ENCODE peak calls at places on chromosomes 3 and 15, in four cellular contexts. J is GM12878, V is HepG2, R is K562. L is an unnamed sample.

GRCh38 chr3:195540031-195540430 is 3.1 kb downstream of the PPP1R2 start:
- DNase-seq in V (no peak), J (no peak), R (no peak), L (no peak)

GRCh38 chr15:86002444-86002843 is 77.2 kb upstream of the AGBL1 start:
- DNase-seq in V (no peak), J (no peak), R (no peak), L (no peak)

GRCh38 chr3:30161370-30161769 is 445.0 kb upstream of the TGFBR2 start:
- DNase-seq in R (no peak), J (no peak), V (no peak), L (no peak)

GRCh38 chr3:150351398-150351797 is 56.7 kb upstream of the TSC22D2 start:
- DNase-seq in J (no peak), V (no peak), R (no peak), L (no peak)

GRCh38 chr3:196454935-196455334 is 22.7 kb upstream of the UBXN7 start:
- DNase-seq in V (no peak), J (no peak), R (no peak), L (no peak)

GRCh38 chr3:48598323-48599076 is 3.4 kb upstream of the COL7A1 start:
- DNase-seq in J (no peak), R (no peak), V (no peak), L (peak; percentile 76)

GRCh38 chr3:192237992-192238608 is 489.2 kb downstream of the FGF12 start:
- DNase-seq in R (peak; percentile 7), V (no peak), J (no peak), L (no peak)

GRCh38 chr3:126014252-126014651 is 45.3 kb downstream of the ROPN1B start:
- DNase-seq in V (no peak), R (no peak), J (no peak), L (no peak)

GRCh38 chr3:137121704-137122314 is 164.0 kb downstream of the IL20RB start:
- DNase-seq in V (peak; percentile 31), R (no peak), J (peak; percentile 8), L (no peak)

GRCh38 chr3:194867270-194867983 is 181.7 kb downstream of the FAM43A start:
- DNase-seq in R (no peak), V (no peak), J (no peak), L (no peak)

GRCh38 chr3:149848238-149848637 is 35.2 kb downstream of the RNF13 start:
- DNase-seq in V (no peak), J (no peak), R (no peak), L (no peak)

GRCh38 chr3:40445880-40446279 is 11.3 kb upstream of the RPL14 start:
- DNase-seq in R (no peak), V (no peak), J (no peak), L (no peak)

GRCh38 chr3:38327335-38328009 is 19.1 kb upstream of the XYLB start:
- DNase-seq in J (no peak), R (no peak), V (no peak), L (peak; percentile 14)

GRCh38 chr3:183775781-183776180 is 49.6 kb downstream of the MAP6D1 start:
- DNase-seq in R (no peak), V (no peak), J (no peak), L (no peak)

GRCh38 chr3:146093928-146094327 is 67.1 kb downstream of the PLOD2 start:
- DNase-seq in V (no peak), J (no peak), R (no peak), L (no peak)

GRCh38 chr15:81259791-81260190 is 63.1 kb downstream of the IL16 start:
- DNase-seq in V (no peak), R (no peak), J (no peak), L (no peak)

GRCh38 chr3:139481116-139481515 is 4.8 kb upstream of the RBP2 start:
- DNase-seq in V (no peak), R (no peak), J (no peak), L (no peak)

GRCh38 chr3:46903341-46904302 is 26.1 kb downstream of the PTH1R start:
- DNase-seq in R (peak; percentile 71), V (no peak), J (no peak), L (no peak)

GRCh38 chr15:35702946-35703495 is 157.1 kb upstream of the DPH6 start:
- DNase-seq in J (no peak), V (no peak), R (no peak), L (no peak)

GRCh38 chr15:51814616-51815015 is 14.8 kb upstream of the TMOD3 start:
- DNase-seq in V (no peak), J (no peak), R (no peak), L (no peak)

GRCh38 chr15:73495171-73495570 is 52.2 kb downstream of the REC114 start:
- DNase-seq in R (no peak), J (no peak), V (no peak), L (no peak)

GRCh38 chr3:146968204-146968651 is 363.1 kb upstream of the PLSCR5 start:
- DNase-seq in V (no peak), J (no peak), R (no peak), L (no peak)

GRCh38 chr3:160401301-160402095 is 2.0 kb downstream of the SMC4 start:
- DNase-seq in V (peak; percentile 29), R (no peak), J (no peak), L (peak; percentile 52)

GRCh38 chr15:98760112-98760826 is 111.9 kb downstream of the IGF1R start:
- DNase-seq in V (no peak), J (no peak), R (no peak), L (no peak)

GRCh38 chr3:111517801-111518200 is 24.2 kb upstream of the CD96 start:
- DNase-seq in R (no peak), V (no peak), J (no peak), L (no peak)

GRCh38 chr3:99700637-99701268 is 62.4 kb downstream of the COL8A1 start:
- DNase-seq in V (peak; percentile 8), R (no peak), J (no peak), L (no peak)

GRCh38 chr3:159824341-159824740 is 164.3 kb upstream of the IL12A start:
- DNase-seq in J (no peak), R (no peak), V (peak; percentile 34), L (peak; percentile 82)

GRCh38 chr15:63072023-63072650 is 29.6 kb downstream of the TPM1 start:
- DNase-seq in V (no peak), J (no peak), R (no peak), L (no peak)

GRCh38 chr15:98894312-98894711 is 113.3 kb downstream of the PGPEP1L start:
- DNase-seq in V (no peak), R (no peak), J (no peak), L (no peak)

GRCh38 chr3:156918746-156919145 is 92.6 kb downstream of the LEKR1 start:
- DNase-seq in V (no peak), J (no peak), R (no peak), L (no peak)

GRCh38 chr3:12898980-12899755 is 57.8 kb upstream of the RPL32 start:
- DNase-seq in V (no peak), J (no peak), R (no peak), L (no peak)

GRCh38 chr15:73518180-73518862 is 75.4 kb downstream of the REC114 start:
- DNase-seq in V (no peak), J (no peak), R (no peak), L (no peak)

GRCh38 chr15:77022646-77023575 is 28.0 kb downstream of the PSTPIP1 start:
- DNase-seq in V (no peak), J (no peak), R (no peak), L (no peak)

GRCh38 chr3:52331091-52331490 is 15.0 kb downstream of the DNAH1 start:
- DNase-seq in J (no peak), R (no peak), V (no peak), L (no peak)

GRCh38 chr3:194095464-194095863 is 40.5 kb upstream of the HES1 start:
- DNase-seq in J (no peak), V (peak; percentile 61), R (no peak), L (no peak)

GRCh38 chr3:39361252-39361927 is 21.8 kb upstream of the SLC25A38 start:
- DNase-seq in R (no peak), V (no peak), J (no peak), L (no peak)

GRCh38 chr15:39944711-39945110 is 10.8 kb downstream of the EIF2AK4 start:
- DNase-seq in R (no peak), V (no peak), J (no peak), L (no peak)

GRCh38 chr15:68197661-68198437 is 7.3 kb downstream of the CALML4 start:
- DNase-seq in J (no peak), V (no peak), R (peak; percentile 22), L (no peak)
- TF ChIP-seq USF2 in J (no peak), V (no peak), R (no peak), L (no peak)

GRCh38 chr15:36798366-36798765 is 218.9 kb downstream of the CDIN1 start:
- DNase-seq in J (no peak), R (no peak), V (no peak), L (peak; percentile 3)
- TF ChIP-seq MYC in J (no peak), R (no peak), V (no peak), L (no peak)

GRCh38 chr3:44954962-44955361 is 21.0 kb downstream of the ZDHHC3 start:
- DNase-seq in J (no peak), R (no peak), V (peak; percentile 55), L (no peak)
- TF ChIP-seq KDM1A in J (no peak), R (peak; percentile 53), V (no peak), L (no peak)

GRCh38 chr15:95511680-95512079 is 818.8 kb upstream of the NR2F2 start:
- DNase-seq in R (no peak), V (no peak), J (no peak), L (no peak)
- TF ChIP-seq USF2 in R (no peak), V (no peak), J (no peak), L (no peak)

L was measured in A549.